ENCODE peak calls at places on chromosomes 6 and 20, in five cellular contexts. Q is IMR-90, O is SK-N-SH, P is endothelial cell of umbilical vein, I is mammary epithelial cell. W is an unnamed sample.

GRCh38 chr6:30091577-30092381 is 16.2 kb upstream of the RNF39 start:
- DNase-seq in Q (peak; percentile 59), O (no peak), P (no peak), I (no peak), W (peak; percentile 29)

GRCh38 chr6:30900863-30901417 is 7.1 kb upstream of the GTF2H4 start:
- DNase-seq in Q (no peak), O (peak; percentile 6), P (no peak), I (no peak), W (no peak)

GRCh38 chr6:45148278-45148677 is 179.9 kb upstream of the RUNX2 start:
- DNase-seq in Q (peak; percentile 2), O (no peak), P (no peak), I (peak; percentile 26), W (peak; percentile 37)

GRCh38 chr6:56040875-56041274 is 165.5 kb upstream of the BMP5 start:
- DNase-seq in Q (peak; percentile 28), O (no peak), P (no peak), I (no peak), W (peak; percentile 65)

GRCh38 chr6:87721311-87721710 is 19.3 kb upstream of the AKIRIN2 start:
- DNase-seq in Q (no peak), O (no peak), P (no peak), I (no peak), W (peak; percentile 31)

GRCh38 chr6:159981591-159982245 is 12.8 kb downstream of the IGF2R start:
- DNase-seq in Q (peak; percentile 91), O (no peak), P (peak; percentile 97), I (no peak), W (peak; percentile 83)

GRCh38 chr6:170434114-170434820 is 118.8 kb downstream of the PSMB1 start:
- DNase-seq in Q (peak; percentile 50), O (no peak), P (no peak), I (no peak), W (no peak)

GRCh38 chr6:168189679-168190405 is 110.8 kb upstream of the FRMD1 start:
- DNase-seq in Q (no peak), O (no peak), P (no peak), I (no peak), W (no peak)

GRCh38 chr6:87806635-87807034 is 104.6 kb upstream of the AKIRIN2 start:
- DNase-seq in Q (no peak), O (peak; percentile 43), P (no peak), I (no peak), W (no peak)

GRCh38 chr20:8721098-8721497 is 347.8 kb upstream of the PLCB4 start:
- DNase-seq in Q (peak; percentile 67), O (peak; percentile 42), P (peak; percentile 72), I (peak; percentile 12), W (peak; percentile 49)

GRCh38 chr6:43628392-43629103 is 516 bp downstream of the GTPBP2 start:
- DNase-seq in Q (peak; percentile 34), O (peak; percentile 82), P (peak; percentile 32), I (peak; percentile 44), W (peak; percentile 50)

GRCh38 chr20:40471261-40471629 is 217.8 kb downstream of the MAFB start:
- DNase-seq in Q (no peak), O (peak; percentile 47), P (no peak), I (no peak), W (no peak)

GRCh38 chr6:17200395-17200794 is 80.8 kb upstream of the RBM24 start:
- DNase-seq in Q (no peak), O (no peak), P (no peak), I (no peak), W (no peak)

GRCh38 chr6:157597461-157598312 is 216.7 kb downstream of the ZDHHC14 start:
- DNase-seq in Q (no peak), O (peak; percentile 75), P (peak; percentile 57), I (peak; percentile 24), W (no peak)

GRCh38 chr6:94389218-94389617 is 969.9 kb upstream of the EPHA7 start:
- DNase-seq in Q (no peak), O (no peak), P (no peak), I (peak; percentile 2), W (no peak)

GRCh38 chr6:125529061-125529460 is 220.4 kb upstream of the HEY2 start:
- DNase-seq in Q (no peak), O (no peak), P (no peak), I (no peak), W (no peak)

GRCh38 chr6:125526007-125526720 is 223.3 kb upstream of the HEY2 start:
- DNase-seq in Q (no peak), O (no peak), P (no peak), I (no peak), W (no peak)

GRCh38 chr6:125533710-125534397 is 215.6 kb upstream of the HEY2 start:
- DNase-seq in Q (no peak), O (no peak), P (peak; percentile 8), I (no peak), W (no peak)

GRCh38 chr6:125524356-125524755 is 222.6 kb upstream of the HDDC2 start:
- DNase-seq in Q (no peak), O (no peak), P (no peak), I (no peak), W (no peak)

DNA sequence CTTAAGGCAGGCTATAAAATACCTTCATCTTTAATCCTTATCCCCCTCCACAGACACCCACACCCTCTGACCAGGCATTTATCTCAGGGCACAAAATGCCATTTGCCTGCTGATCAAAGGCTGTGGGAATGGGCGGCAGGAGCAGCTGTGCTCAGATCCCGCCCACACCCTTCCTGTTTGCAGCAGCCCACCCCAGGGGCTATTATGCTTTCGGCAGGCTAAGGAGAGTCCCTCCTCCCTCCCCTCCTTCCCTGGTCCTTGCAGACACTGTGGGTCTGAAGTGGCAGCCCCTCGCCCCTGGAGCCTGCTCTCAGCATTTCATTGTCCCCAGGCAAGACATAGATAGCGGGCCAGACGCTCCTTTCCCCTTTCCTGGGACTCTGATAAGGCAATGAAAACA is 220.8 kb upstream of the HEY2 start:
- DNase-seq in Q (no peak), O (no peak), P (no peak), I (no peak), W (no peak)
- H4K20me1 ChIP-seq in Q (no peaks in the 10 kb centered on the region), O (no peaks in the 10 kb centered on the region), P (no peaks in the 10 kb centered on the region), I (no peaks in the 10 kb centered on the region), W (no peaks in the 10 kb centered on the region)

GRCh38 chr20:57625181-57625958 is 5.1 kb upstream of the ZBP1 start:
- DNase-seq in Q (no peak), O (no peak), P (no peak), I (no peak), W (no peak)

GRCh38 chr20:57627339-57627738 is 7.1 kb upstream of the ZBP1 start:
- DNase-seq in Q (no peak), O (no peak), P (no peak), I (no peak), W (no peak)

GRCh38 chr20:57625978-57626377 is 5.8 kb upstream of the ZBP1 start:
- DNase-seq in Q (no peak), O (no peak), P (no peak), I (no peak), W (no peak)

GRCh38 chr20:57629976-57630525 is 9.8 kb upstream of the ZBP1 start:
- DNase-seq in Q (no peak), O (no peak), P (no peak), I (no peak), W (no peak)

GRCh38 chr20:57627972-57628650 is 7.9 kb upstream of the ZBP1 start:
- DNase-seq in Q (peak; percentile 41), O (no peak), P (peak; percentile 86), I (no peak), W (peak; percentile 16)
- H3K4me1 ChIP-seq in Q (peaks cover 4% of the 10 kb centered on the region), O (no peaks in the 10 kb centered on the region), P (peaks cover 8% of the 10 kb centered on the region), I (peaks cover under 1% of the 10 kb centered on the region), W (no peaks in the 10 kb centered on the region)

DNA sequence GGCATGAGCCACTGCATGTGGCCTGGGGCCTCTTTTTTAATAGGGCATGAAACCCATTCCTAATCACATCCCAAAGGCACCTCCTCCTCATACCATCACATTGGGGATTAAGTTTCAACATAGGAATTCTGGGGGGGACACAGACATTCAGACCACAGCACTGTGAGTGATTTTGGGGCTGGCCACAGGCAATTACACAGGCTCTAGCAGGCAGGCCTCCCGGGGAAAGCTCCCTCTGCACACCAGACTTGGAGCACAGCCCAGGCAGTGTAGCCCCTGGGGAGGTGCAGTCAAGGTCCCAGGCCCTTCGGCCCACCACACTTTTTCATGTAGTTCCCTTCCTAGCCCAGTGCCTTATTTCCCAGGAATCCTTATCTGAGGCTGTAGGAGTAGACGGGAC is 5.5 kb downstream of the SFT2D1 start:
- DNase-seq in Q (no peak), O (no peak), P (no peak), I (no peak), W (no peak)
- H4K20me1 ChIP-seq in Q (peaks cover 85% of the 10 kb centered on the region), O (peaks cover 71% of the 10 kb centered on the region), P (no peaks in the 10 kb centered on the region), I (peaks cover 2% of the 10 kb centered on the region), W (no peaks in the 10 kb centered on the region)

DNA sequence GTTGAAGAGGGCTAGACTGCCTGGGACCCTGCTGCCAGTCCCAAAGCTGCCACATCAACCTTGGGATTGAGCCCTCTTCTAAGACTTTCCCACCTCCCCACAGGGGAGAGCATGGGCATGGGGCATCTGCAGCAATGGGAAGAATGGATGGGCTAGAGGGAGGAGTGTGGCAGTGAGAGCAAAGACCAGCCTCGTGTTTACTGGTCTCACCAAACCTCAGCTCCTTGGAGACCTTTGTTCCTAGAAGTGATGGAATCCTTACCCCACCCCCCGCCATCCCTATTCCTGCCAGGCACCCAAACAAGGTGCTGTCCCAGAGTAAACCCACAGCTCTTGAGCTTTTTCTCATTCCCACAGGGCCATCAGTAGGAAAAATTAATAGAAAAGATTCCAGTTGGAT is 20.0 kb upstream of the ARMC12 start:
- DNase-seq in Q (no peak), O (no peak), P (no peak), I (no peak), W (no peak)
- H3K4me1 ChIP-seq in Q (peaks cover 19% of the 10 kb centered on the region), O (peaks cover 7% of the 10 kb centered on the region), P (peaks cover 31% of the 10 kb centered on the region), I (no peaks in the 10 kb centered on the region), W (peaks cover 10% of the 10 kb centered on the region)

GRCh38 chr20:17657898-17658647 is 24.0 kb downstream of the RRBP1 start:
- DNase-seq in Q (no peak), O (peak; percentile 2), P (no peak), I (no peak), W (no peak)
- H4K20me1 ChIP-seq in Q (peaks cover 93% of the 10 kb centered on the region), O (peaks cover 55% of the 10 kb centered on the region), P (no peaks in the 10 kb centered on the region), I (peaks cover 2% of the 10 kb centered on the region), W (peaks cover 8% of the 10 kb centered on the region)

GRCh38 chr6:111764238-111765182 is 108.7 kb downstream of the FYN start:
- DNase-seq in Q (no peak), O (no peak), P (no peak), I (no peak), W (peak; percentile 65)
- H3K4me1 ChIP-seq in Q (peaks cover 33% of the 10 kb centered on the region), O (peaks cover 29% of the 10 kb centered on the region), P (peaks cover 19% of the 10 kb centered on the region), I (no peaks in the 10 kb centered on the region), W (peaks cover 7% of the 10 kb centered on the region)